ENCODE peak calls at places on chromosomes 7 and 10, in ten cellular contexts. One of them, this sample, is unnamed.

GRCh38 chr10:1411956-1412355 is 325.4 kb downstream of the ADARB2 start:
- DNase-seq in COR-L47: no peak
- DNase-seq in fibroblast of the aortic adventitia: no peak
- DNase-seq in stimulated activated CD4-positive, alpha-beta T cell treated with anti-CD3 and anti-CD28 coated beads, Interleukin-1b, Interleukin-23, amount 100 ng/mL, for 24 hours: no peak
- DNase-seq in NCI-H1105: no peak
- DNase-seq in stimulated activated CD8-positive, alpha-beta memory T cell treated with anti-CD3 and anti-CD28 coated beads, Interleukin-12 subunit alpha, Interleukin-12 subunit beta, amount 100 ng/mL, for 4 hours: no peak
- DNase-seq in adrenal gland: no peak
- DNase-seq in NCI-H524 treated with DMSO at 0.1 percent for 48 hours: no peak
- DNase-seq in HCT116: no peak
- DNase-seq in ELR: no peak
- DNase-seq in this sample: no peak

GRCh38 chr7:95686109-95686508 is 86.2 kb upstream of the DYNC1I1 start:
- DNase-seq in COR-L47: peak
- DNase-seq in fibroblast of the aortic adventitia: peak
- DNase-seq in stimulated activated CD4-positive, alpha-beta T cell treated with anti-CD3 and anti-CD28 coated beads, Interleukin-1b, Interleukin-23, amount 100 ng/mL, for 24 hours: no peak
- DNase-seq in NCI-H1105: peak
- DNase-seq in stimulated activated CD8-positive, alpha-beta memory T cell treated with anti-CD3 and anti-CD28 coated beads, Interleukin-12 subunit alpha, Interleukin-12 subunit beta, amount 100 ng/mL, for 4 hours: no peak
- DNase-seq in adrenal gland: peak
- DNase-seq in NCI-H524 treated with DMSO at 0.1 percent for 48 hours: peak
- DNase-seq in HCT116: peak
- DNase-seq in ELR: peak
- DNase-seq in this sample: peak

GRCh38 chr7:29884399-29885272 is 78.3 kb downstream of the WIPF3 start:
- DNase-seq in COR-L47: peak
- DNase-seq in fibroblast of the aortic adventitia: no peak
- DNase-seq in stimulated activated CD4-positive, alpha-beta T cell treated with anti-CD3 and anti-CD28 coated beads, Interleukin-1b, Interleukin-23, amount 100 ng/mL, for 24 hours: no peak
- DNase-seq in NCI-H1105: peak
- DNase-seq in stimulated activated CD8-positive, alpha-beta memory T cell treated with anti-CD3 and anti-CD28 coated beads, Interleukin-12 subunit alpha, Interleukin-12 subunit beta, amount 100 ng/mL, for 4 hours: no peak
- DNase-seq in adrenal gland: no peak
- DNase-seq in NCI-H524 treated with DMSO at 0.1 percent for 48 hours: no peak
- DNase-seq in HCT116: no peak
- DNase-seq in ELR: no peak
- DNase-seq in this sample: no peak

GRCh38 chr7:101555921-101556275 is 73.2 kb downstream of the MYL10 start:
- DNase-seq in COR-L47: no peak
- DNase-seq in fibroblast of the aortic adventitia: no peak
- DNase-seq in stimulated activated CD4-positive, alpha-beta T cell treated with anti-CD3 and anti-CD28 coated beads, Interleukin-1b, Interleukin-23, amount 100 ng/mL, for 24 hours: no peak
- DNase-seq in NCI-H1105: no peak
- DNase-seq in stimulated activated CD8-positive, alpha-beta memory T cell treated with anti-CD3 and anti-CD28 coated beads, Interleukin-12 subunit alpha, Interleukin-12 subunit beta, amount 100 ng/mL, for 4 hours: no peak
- DNase-seq in adrenal gland: no peak
- DNase-seq in NCI-H524 treated with DMSO at 0.1 percent for 48 hours: no peak
- DNase-seq in HCT116: no peak
- DNase-seq in ELR: no peak
- DNase-seq in this sample: no peak

GRCh38 chr10:115826391-115826790 is 446.6 kb downstream of the GFRA1 start:
- DNase-seq in COR-L47: no peak
- DNase-seq in fibroblast of the aortic adventitia: no peak
- DNase-seq in stimulated activated CD4-positive, alpha-beta T cell treated with anti-CD3 and anti-CD28 coated beads, Interleukin-1b, Interleukin-23, amount 100 ng/mL, for 24 hours: no peak
- DNase-seq in NCI-H1105: no peak
- DNase-seq in stimulated activated CD8-positive, alpha-beta memory T cell treated with anti-CD3 and anti-CD28 coated beads, Interleukin-12 subunit alpha, Interleukin-12 subunit beta, amount 100 ng/mL, for 4 hours: no peak
- DNase-seq in adrenal gland: no peak
- DNase-seq in NCI-H524 treated with DMSO at 0.1 percent for 48 hours: no peak
- DNase-seq in HCT116: no peak
- DNase-seq in ELR: peak
- DNase-seq in this sample: no peak

GRCh38 chr7:130982160-130982638 is 248.2 kb upstream of the KLF14 start:
- DNase-seq in COR-L47: peak
- DNase-seq in fibroblast of the aortic adventitia: peak
- DNase-seq in stimulated activated CD4-positive, alpha-beta T cell treated with anti-CD3 and anti-CD28 coated beads, Interleukin-1b, Interleukin-23, amount 100 ng/mL, for 24 hours: no peak
- DNase-seq in NCI-H1105: peak
- DNase-seq in stimulated activated CD8-positive, alpha-beta memory T cell treated with anti-CD3 and anti-CD28 coated beads, Interleukin-12 subunit alpha, Interleukin-12 subunit beta, amount 100 ng/mL, for 4 hours: no peak
- DNase-seq in adrenal gland: no peak
- DNase-seq in NCI-H524 treated with DMSO at 0.1 percent for 48 hours: no peak
- DNase-seq in HCT116: no peak
- DNase-seq in ELR: peak
- DNase-seq in this sample: no peak

GRCh38 chr10:75475470-75476182 is 44.2 kb downstream of the LRMDA start:
- DNase-seq in COR-L47: no peak
- DNase-seq in fibroblast of the aortic adventitia: peak
- DNase-seq in stimulated activated CD4-positive, alpha-beta T cell treated with anti-CD3 and anti-CD28 coated beads, Interleukin-1b, Interleukin-23, amount 100 ng/mL, for 24 hours: no peak
- DNase-seq in NCI-H1105: no peak
- DNase-seq in stimulated activated CD8-positive, alpha-beta memory T cell treated with anti-CD3 and anti-CD28 coated beads, Interleukin-12 subunit alpha, Interleukin-12 subunit beta, amount 100 ng/mL, for 4 hours: no peak
- DNase-seq in adrenal gland: no peak
- DNase-seq in NCI-H524 treated with DMSO at 0.1 percent for 48 hours: no peak
- DNase-seq in HCT116: no peak
- DNase-seq in ELR: no peak
- DNase-seq in this sample: no peak

GRCh38 chr10:122688293-122688989 is 11.2 kb downstream of the C10orf120 start:
- DNase-seq in COR-L47: no peak
- DNase-seq in fibroblast of the aortic adventitia: peak
- DNase-seq in stimulated activated CD4-positive, alpha-beta T cell treated with anti-CD3 and anti-CD28 coated beads, Interleukin-1b, Interleukin-23, amount 100 ng/mL, for 24 hours: no peak
- DNase-seq in NCI-H1105: no peak
- DNase-seq in stimulated activated CD8-positive, alpha-beta memory T cell treated with anti-CD3 and anti-CD28 coated beads, Interleukin-12 subunit alpha, Interleukin-12 subunit beta, amount 100 ng/mL, for 4 hours: no peak
- DNase-seq in adrenal gland: no peak
- DNase-seq in NCI-H524 treated with DMSO at 0.1 percent for 48 hours: no peak
- DNase-seq in HCT116: no peak
- DNase-seq in ELR: peak
- DNase-seq in this sample: no peak

GRCh38 chr10:14659626-14660196 is 115.0 kb downstream of the FAM107B start:
- DNase-seq in COR-L47: no peak
- DNase-seq in fibroblast of the aortic adventitia: no peak
- DNase-seq in stimulated activated CD4-positive, alpha-beta T cell treated with anti-CD3 and anti-CD28 coated beads, Interleukin-1b, Interleukin-23, amount 100 ng/mL, for 24 hours: no peak
- DNase-seq in NCI-H1105: no peak
- DNase-seq in stimulated activated CD8-positive, alpha-beta memory T cell treated with anti-CD3 and anti-CD28 coated beads, Interleukin-12 subunit alpha, Interleukin-12 subunit beta, amount 100 ng/mL, for 4 hours: peak
- DNase-seq in adrenal gland: no peak
- DNase-seq in NCI-H524 treated with DMSO at 0.1 percent for 48 hours: no peak
- DNase-seq in HCT116: no peak
- DNase-seq in ELR: no peak
- DNase-seq in this sample: no peak

GRCh38 chr10:120423350-120424197 is 33.5 kb upstream of the PLPP4 start:
- DNase-seq in COR-L47: peak
- DNase-seq in fibroblast of the aortic adventitia: peak
- DNase-seq in stimulated activated CD4-positive, alpha-beta T cell treated with anti-CD3 and anti-CD28 coated beads, Interleukin-1b, Interleukin-23, amount 100 ng/mL, for 24 hours: no peak
- DNase-seq in NCI-H1105: no peak
- DNase-seq in stimulated activated CD8-positive, alpha-beta memory T cell treated with anti-CD3 and anti-CD28 coated beads, Interleukin-12 subunit alpha, Interleukin-12 subunit beta, amount 100 ng/mL, for 4 hours: no peak
- DNase-seq in adrenal gland: peak
- DNase-seq in NCI-H524 treated with DMSO at 0.1 percent for 48 hours: no peak
- DNase-seq in HCT116: peak
- DNase-seq in ELR: peak
- DNase-seq in this sample: no peak

GRCh38 chr10:92740762-92741161 is 51.0 kb downstream of the HHEX start:
- DNase-seq in COR-L47: no peak
- DNase-seq in fibroblast of the aortic adventitia: peak
- DNase-seq in stimulated activated CD4-positive, alpha-beta T cell treated with anti-CD3 and anti-CD28 coated beads, Interleukin-1b, Interleukin-23, amount 100 ng/mL, for 24 hours: no peak
- DNase-seq in NCI-H1105: no peak
- DNase-seq in stimulated activated CD8-positive, alpha-beta memory T cell treated with anti-CD3 and anti-CD28 coated beads, Interleukin-12 subunit alpha, Interleukin-12 subunit beta, amount 100 ng/mL, for 4 hours: no peak
- DNase-seq in adrenal gland: no peak
- DNase-seq in NCI-H524 treated with DMSO at 0.1 percent for 48 hours: no peak
- DNase-seq in HCT116: no peak
- DNase-seq in ELR: peak
- DNase-seq in this sample: no peak

GRCh38 chr7:81066797-81067196 is 147.9 kb upstream of the SEMA3C start:
- DNase-seq in COR-L47: no peak
- DNase-seq in fibroblast of the aortic adventitia: no peak
- DNase-seq in stimulated activated CD4-positive, alpha-beta T cell treated with anti-CD3 and anti-CD28 coated beads, Interleukin-1b, Interleukin-23, amount 100 ng/mL, for 24 hours: no peak
- DNase-seq in NCI-H1105: no peak
- DNase-seq in stimulated activated CD8-positive, alpha-beta memory T cell treated with anti-CD3 and anti-CD28 coated beads, Interleukin-12 subunit alpha, Interleukin-12 subunit beta, amount 100 ng/mL, for 4 hours: no peak
- DNase-seq in adrenal gland: no peak
- DNase-seq in NCI-H524 treated with DMSO at 0.1 percent for 48 hours: no peak
- DNase-seq in HCT116: no peak
- DNase-seq in ELR: no peak
- DNase-seq in this sample: no peak

This sample was measured in ovary.